ENCODE peak calls at places on chromosomes 16 and 17, in eight cellular contexts. G, P, L, F, Q, C, T and Z are unnamed samples.

GRCh38 chr17:56978441-56979090 is 635 bp downstream of the SCPEP1 start:
- DNase-seq in G (peak; percentile 37), P (no peak), L (no peak), F (no peak), Q (no peak), C (no peak), T (no peak), Z (no peak)

GRCh38 chr17:76199466-76199865 is 40.8 kb downstream of the RNF157 start:
- DNase-seq in G (no peak), P (no peak), L (no peak), F (no peak), Q (no peak), C (no peak), T (no peak), Z (no peak)

GRCh38 chr16:1420111-1420539 is 422 bp downstream of the UQCC4 start:
- DNase-seq in G (no peak), P (no peak), L (no peak), F (no peak), Q (no peak), C (no peak), T (no peak), Z (no peak)

GRCh38 chr16:79271583-79271982 is 329.0 kb downstream of the MAF start:
- DNase-seq in G (no peak), P (no peak), L (no peak), F (no peak), Q (no peak), C (no peak), T (no peak), Z (no peak)

GRCh38 chr16:89581861-89582563 is 6.5 kb downstream of the CPNE7 start:
- DNase-seq in G (no peak), P (no peak), L (no peak), F (no peak), Q (no peak), C (no peak), T (no peak), Z (no peak)

GRCh38 chr17:50183439-50184001 is 17.7 kb downstream of the SGCA start:
- DNase-seq in G (peak; percentile 59), P (no peak), L (no peak), F (no peak), Q (no peak), C (no peak), T (no peak), Z (no peak)

GRCh38 chr16:88820335-88821025 is 8.8 kb upstream of the APRT start:
- DNase-seq in G (no peak), P (no peak), L (no peak), F (no peak), Q (no peak), C (no peak), T (no peak), Z (no peak)

GRCh38 chr17:43832976-43833829 is at the start of gene MPP3:
- DNase-seq in G (peak; percentile 77), P (no peak), L (peak; percentile 88), F (peak; percentile 10), Q (no peak), C (no peak), T (peak; percentile 72), Z (peak; percentile 71)

GRCh38 chr16:73781297-73781696 is 515.3 kb upstream of the PSMD7 start:
- DNase-seq in G (no peak), P (no peak), L (no peak), F (no peak), Q (no peak), C (no peak), T (no peak), Z (no peak)

GRCh38 chr16:1906846-1907165 is 11.4 kb downstream of the HS3ST6 start:
- DNase-seq in G (peak; percentile 78), P (no peak), L (no peak), F (no peak), Q (no peak), C (no peak), T (no peak), Z (no peak)

GRCh38 chr17:31413081-31413799 is 21.8 kb downstream of the RAB11FIP4 start:
- DNase-seq in G (no peak), P (no peak), L (no peak), F (no peak), Q (no peak), C (no peak), T (no peak), Z (no peak)

GRCh38 chr16:55914383-55914782 is 39.2 kb upstream of the CES5A start:
- DNase-seq in G (no peak), P (no peak), L (no peak), F (no peak), Q (no peak), C (no peak), T (no peak), Z (no peak)

GRCh38 chr17:18377437-18378204 is at the start of gene EVPLL:
- DNase-seq in G (peak; percentile 67), P (no peak), L (no peak), F (no peak), Q (no peak), C (no peak), T (peak; percentile 82), Z (no peak)

GRCh38 chr17:44916781-44917241 is 1.5 kb upstream of the GFAP start:
- DNase-seq in G (no peak), P (no peak), L (no peak), F (no peak), Q (no peak), C (no peak), T (no peak), Z (peak; percentile 29)

GRCh38 chr17:51657224-51657623 is 396.9 kb downstream of the UTP18 start:
- DNase-seq in G (no peak), P (no peak), L (no peak), F (no peak), Q (no peak), C (no peak), T (no peak), Z (no peak)

GRCh38 chr17:57627591-57627990 is 117.5 kb downstream of the CCDC182 start:
- DNase-seq in G (no peak), P (no peak), L (no peak), F (no peak), Q (no peak), C (no peak), T (no peak), Z (no peak)